ENCODE peak calls at places on chromosomes 6 and 20, in five cellular contexts. M is Caki2; U is GDM1; F is activated CD4-positive, alpha-beta T cell treated with anti-CD3 and anti-CD28 coated beads, Interleukin-2, amount 50 U/mL, for 4 hours; I is choroid plexus epithelial cell. Y is an unnamed sample.

GRCh38 chr6:36318690-36319435 is 17.8 kb downstream of the BNIP5 start:
- DNase-seq in M (no peak), U (no peak), F (no peak), I (no peak), Y (no peak)

GRCh38 chr6:2725999-2726567 is 24.6 kb downstream of the MYLK4 start:
- DNase-seq in M (no peak), U (peak), F (no peak), I (peak), Y (peak)

GRCh38 chr20:891121-892080 is 24.7 kb downstream of the ANGPT4 start:
- DNase-seq in M (peak), U (peak), F (no peak), I (no peak), Y (peak)

GRCh38 chr20:57210054-57210910 is 56.2 kb downstream of the BMP7 start:
- DNase-seq in M (no peak), U (no peak), F (no peak), I (no peak), Y (no peak)

GRCh38 chr6:119310486-119311036 is 39.0 kb downstream of the MAN1A1 start:
- DNase-seq in M (no peak), U (no peak), F (no peak), I (peak), Y (no peak)

GRCh38 chr20:14997791-14998190 is 660.4 kb upstream of the FLRT3 start:
- DNase-seq in M (peak), U (no peak), F (no peak), I (peak), Y (no peak)

GRCh38 chr20:48932375-48932941 is 10.9 kb downstream of the ARFGEF2 start:
- DNase-seq in M (no peak), U (no peak), F (no peak), I (no peak), Y (no peak)

GRCh38 chr20:19110866-19111460 is 101.5 kb upstream of the SLC24A3 start:
- DNase-seq in M (no peak), U (no peak), F (no peak), I (no peak), Y (no peak)

GRCh38 chr6:119653329-119653728 is 303.8 kb upstream of the MAN1A1 start:
- DNase-seq in M (no peak), U (no peak), F (no peak), I (no peak), Y (no peak)

GRCh38 chr6:89776583-89777233 is 42.9 kb downstream of the MDN1 start:
- DNase-seq in M (no peak), U (no peak), F (no peak), I (peak), Y (no peak)

GRCh38 chr6:3094815-3095214 is 23.7 kb upstream of the BPHL start:
- DNase-seq in M (no peak), U (no peak), F (no peak), I (no peak), Y (no peak)

GRCh38 chr6:132202569-132202968 is 198.7 kb downstream of the MOXD1 start:
- DNase-seq in M (no peak), U (no peak), F (no peak), I (peak), Y (no peak)

GRCh38 chr20:62282103-62282502 is 20.7 kb upstream of the ADRM1 start:
- DNase-seq in M (no peak), U (no peak), F (no peak), I (no peak), Y (no peak)

GRCh38 chr6:14048870-14049269 is 68.7 kb upstream of the CD83 start:
- DNase-seq in M (no peak), U (no peak), F (no peak), I (no peak), Y (no peak)

GRCh38 chr6:20350215-20350614 is 51.5 kb upstream of the E2F3 start:
- DNase-seq in M (no peak), U (no peak), F (no peak), I (peak), Y (no peak)

GRCh38 chr20:22768779-22769178 is 184.4 kb upstream of the FOXA2 start:
- DNase-seq in M (no peak), U (no peak), F (no peak), I (peak), Y (no peak)

GRCh38 chr6:117919775-117920492 is 12.9 kb downstream of the SLC35F1 start:
- DNase-seq in M (no peak), U (no peak), F (no peak), I (no peak), Y (peak)

GRCh38 chr6:33815854-33816253 is 12.1 kb upstream of the MLN start:
- DNase-seq in M (no peak), U (peak), F (no peak), I (peak), Y (no peak)

GRCh38 chr6:145028144-145028818 is 707.0 kb downstream of the EPM2A start:
- DNase-seq in M (peak), U (no peak), F (no peak), I (peak), Y (no peak)

GRCh38 chr6:3294921-3295871 is 36.4 kb downstream of the PSMG4 start:
- DNase-seq in M (no peak), U (no peak), F (no peak), I (no peak), Y (no peak)

Y was measured in left cardiac atrium.